ENCODE peak calls at places on chromosomes 16 and 17, in six cellular contexts. S, T, Y, R, M and J are unnamed samples.

GRCh38 chr17:44102845-44103622 is 20.4 kb downstream of the HDAC5 start:
- DNase-seq in M (no peak), R (no peak), S (no peak), T (no peak), Y (no peak), J (peak; percentile 94)

GRCh38 chr17:76199466-76199865 is 40.8 kb downstream of the RNF157 start:
- DNase-seq in M (no peak), T (no peak), S (no peak), R (no peak), Y (no peak), J (no peak)

GRCh38 chr16:56119138-56119537 is 72.2 kb upstream of the GNAO1 start:
- DNase-seq in T (no peak), Y (no peak), M (no peak), S (no peak), R (no peak), J (no peak)

GRCh38 chr16:79301036-79301435 is 299.5 kb downstream of the MAF start:
- DNase-seq in M (peak; percentile 51), R (peak; percentile 37), T (no peak), S (no peak), Y (no peak), J (no peak)

GRCh38 chr17:72122002-72122310 is 1.1 kb downstream of the SOX9 start:
- DNase-seq in S (no peak), M (no peak), R (no peak), T (peak; percentile 58), Y (peak; percentile 62), J (no peak)

GRCh38 chr17:7219434-7219811 is 213 bp downstream of the DLG4 start:
- DNase-seq in R (no peak), Y (no peak), M (no peak), S (no peak), T (no peak), J (no peak)

GRCh38 chr16:59180083-59180476 is 446.0 kb upstream of the GOT2 start:
- DNase-seq in R (no peak), M (no peak), T (no peak), Y (no peak), S (no peak), J (no peak)

GRCh38 chr17:36627101-36627500 is 25.7 kb downstream of the MRM1 start:
- DNase-seq in S (no peak), R (peak; percentile 61), T (no peak), M (peak; percentile 75), Y (no peak), J (no peak)

GRCh38 chr16:1082266-1082951 is 9.9 kb downstream of the SSTR5 start:
- DNase-seq in R (no peak), Y (peak; percentile 15), M (no peak), T (peak; percentile 12), S (no peak), J (no peak)

GRCh38 chr16:54407596-54407995 is 121.0 kb upstream of the IRX3 start:
- DNase-seq in M (no peak), S (no peak), T (peak; percentile 1), R (no peak), Y (no peak), J (peak; percentile 10)

GRCh38 chr17:49696233-49696761 is 11.5 kb downstream of the SLC35B1 start:
- DNase-seq in R (no peak), T (peak; percentile 17), S (no peak), M (no peak), Y (no peak), J (peak; percentile 6)

GRCh38 chr16:1946495-1947368 is 3.7 kb upstream of the MSRB1 start:
- DNase-seq in S (no peak), Y (no peak), R (no peak), T (no peak), M (no peak), J (no peak)

GRCh38 chr16:50709061-50709695 is 15.8 kb downstream of the NOD2 start:
- DNase-seq in M (no peak), R (no peak), Y (no peak), S (no peak), T (no peak), J (no peak)

GRCh38 chr16:46857261-46857962 is 26.4 kb upstream of the C16orf87 start:
- DNase-seq in T (peak; percentile 82), Y (peak; percentile 76), S (no peak), M (no peak), R (no peak), J (no peak)

GRCh38 chr17:73490851-73491250 is 153.4 kb downstream of the SDK2 start:
- DNase-seq in Y (no peak), S (no peak), M (no peak), T (no peak), R (no peak), J (no peak)

GRCh38 chr17:68792042-68792685 is 163.0 kb downstream of the ABCA8 start:
- DNase-seq in S (no peak), R (no peak), T (peak; percentile 51), Y (peak; percentile 31), M (no peak), J (no peak)

GRCh38 chr16:25064967-25065366 is 46.6 kb upstream of the LCMT1 start:
- DNase-seq in S (no peak), R (no peak), M (no peak), Y (no peak), T (peak; percentile 9), J (no peak)

GRCh38 chr17:36665417-36665816 is 64.0 kb downstream of the MRM1 start:
- DNase-seq in S (no peak), T (no peak), R (no peak), M (no peak), Y (no peak), J (peak; percentile 28)

GRCh38 chr16:67077871-67078270 is 31.9 kb upstream of the PHAF1 start:
- DNase-seq in R (no peak), S (no peak), Y (no peak), M (no peak), T (no peak), J (no peak)

GRCh38 chr17:4032738-4033137 is 68.5 kb upstream of the ATP2A3 start:
- DNase-seq in Y (no peak), S (no peak), R (peak; percentile 58), T (no peak), M (no peak), J (no peak)

GRCh38 chr17:146546-146945 is 9.2 kb downstream of the SCGB1C2 start:
- DNase-seq in T (no peak), M (no peak), S (no peak), R (no peak), Y (no peak), J (no peak)

GRCh38 chr16:67034478-67034877 is 5.5 kb downstream of the CBFB start:
- DNase-seq in M (peak; percentile 17), R (no peak), Y (no peak), T (peak; percentile 66), S (no peak), J (no peak)

GRCh38 chr17:72971513-72971880 is 121.0 kb downstream of the SLC39A11 start:
- DNase-seq in M (no peak), S (no peak), T (no peak), R (no peak), Y (no peak), J (no peak)

GRCh38 chr17:57326764-57327163 is 70.4 kb downstream of the MSI2 start:
- DNase-seq in R (no peak), Y (no peak), S (no peak), M (no peak), T (no peak), J (no peak)

GRCh38 chr17:1067282-1067956 is 70.5 kb downstream of the TIMM22 start:
- DNase-seq in S (no peak), R (no peak), Y (no peak), M (no peak), T (no peak), J (no peak)

GRCh38 chr16:3099395-3099731 is 269 bp upstream of the ZSCAN10 start:
- DNase-seq in S (no peak), Y (no peak), M (no peak), T (no peak), R (no peak), J (no peak)

GRCh38 chr16:11759163-11759834 is 16.6 kb upstream of the TXNDC11 start:
- DNase-seq in S (no peak), T (no peak), Y (no peak), R (no peak), M (no peak), J (no peak)
- H3K14ac ChIP-seq in S (no peak overlapping the region), T (no peak overlapping the region), Y (no peak overlapping the region), R (no peak overlapping the region), M (no peak overlapping the region), J (no peak overlapping the region)

GRCh38 chr16:30996324-30996999 is 11.5 kb downstream of the HSD3B7 start:
- DNase-seq in Y (peak; percentile 20), S (no peak), R (no peak), M (no peak), T (no peak), J (no peak)
- H4K8ac ChIP-seq in Y (peak overlapping the region; percentile 89), S (no peak overlapping the region), R (no peak overlapping the region), M (no peak overlapping the region), T (peak overlapping the region; percentile 99), J (no peak overlapping the region)

GRCh38 chr17:77543779-77544178 is 403.0 kb downstream of the SEC14L1 start:
- DNase-seq in M (no peak), Y (no peak), T (no peak), R (no peak), S (no peak), J (no peak)

GRCh38 chr17:77541995-77542394 is 401.2 kb downstream of the SEC14L1 start:
- DNase-seq in M (no peak), S (no peak), Y (no peak), R (no peak), T (no peak), J (no peak)

GRCh38 chr17:77544347-77544746 is 403.6 kb downstream of the SEC14L1 start:
- DNase-seq in R (no peak), M (no peak), Y (no peak), S (no peak), T (no peak), J (no peak)

GRCh38 chr17:77540975-77541374 is 400.2 kb downstream of the SEC14L1 start:
- DNase-seq in T (no peak), M (no peak), R (peak; percentile 73), Y (no peak), S (no peak), J (no peak)

DNA sequence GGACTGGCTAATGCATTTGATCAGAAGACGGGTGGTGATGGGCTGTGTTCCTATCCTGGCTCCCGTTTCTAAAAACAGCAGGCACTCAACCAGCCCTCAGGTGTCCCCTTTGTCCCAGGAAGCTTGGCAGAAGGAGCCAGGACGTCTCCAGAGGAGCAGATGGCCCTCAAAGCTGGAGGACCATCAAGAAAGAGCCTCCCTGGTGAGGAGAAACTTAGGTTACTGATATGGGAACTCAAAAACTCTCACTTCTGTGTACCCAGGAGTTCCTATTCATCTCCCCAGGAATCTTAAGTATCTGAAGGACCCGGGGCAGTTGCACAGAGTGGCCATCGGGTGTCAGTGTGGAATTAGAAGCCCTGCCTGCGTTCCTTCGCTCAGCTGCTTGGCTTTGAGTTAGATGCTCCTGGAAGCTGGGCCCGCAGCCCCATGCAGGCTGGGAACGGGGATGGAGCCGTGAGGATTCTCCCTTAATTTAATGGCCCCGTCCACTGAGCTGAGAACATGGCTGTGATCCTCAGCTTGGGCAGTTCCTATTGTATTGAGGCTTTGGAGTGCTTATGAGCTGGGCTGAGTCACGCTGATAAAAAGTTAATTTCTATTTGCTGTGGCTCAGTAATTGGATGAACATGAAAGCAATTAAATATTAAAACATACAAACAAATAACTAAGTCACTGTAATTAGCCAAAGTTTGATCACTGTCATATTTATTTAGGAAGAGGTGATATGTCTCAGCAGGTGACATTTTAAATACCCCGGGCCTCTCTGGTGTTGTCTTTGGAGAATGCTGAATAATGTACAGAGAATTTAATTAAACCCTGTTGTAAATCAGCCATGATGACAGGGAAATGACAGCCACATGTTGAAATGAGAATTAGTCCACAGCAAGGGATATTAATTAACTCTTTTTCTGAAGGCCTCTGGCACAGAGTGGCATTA is 402.1 kb downstream of the SEC14L1 start:
- DNase-seq in Y (peak; percentile 81), R (peak; percentile 94), S (peak; percentile 85), M (peak; percentile 79), T (peak; percentile 78), J (peak; percentile 64)
- H3K14ac ChIP-seq in Y (no peak overlapping the region), R (no peak overlapping the region), S (no peak overlapping the region), M (no peak overlapping the region), T (no peak overlapping the region), J (no peak overlapping the region)

GRCh38 chr16:84611041-84611440 is 6.8 kb downstream of the COTL1 start:
- DNase-seq in R (no peak), M (no peak), T (peak; percentile 61), S (no peak), Y (peak; percentile 48), J (no peak)
- H4K8ac ChIP-seq in R (no peak overlapping the region), M (no peak overlapping the region), T (no peak overlapping the region), S (no peak overlapping the region), Y (no peak overlapping the region), J (no peak overlapping the region)